ENCODE peak calls at places on chromosomes 11 and 22, in six cellular contexts. T, W, U, L, B and O are unnamed samples.

GRCh38 chr11:111944139-111944538 is 7.0 kb downstream of the DIXDC1 start:
- DNase-seq in T (no peak), W (no peak), U (no peak), L (peak), B (no peak), O (no peak)

GRCh38 chr11:120940297-120940847 is 83.5 kb upstream of the TBCEL start:
- DNase-seq in T (no peak), W (no peak), U (no peak), L (no peak), B (peak), O (no peak)

GRCh38 chr22:40620464-40621046 is 16.0 kb downstream of the MRTFA start:
- DNase-seq in T (no peak), W (no peak), U (no peak), L (no peak), B (no peak), O (no peak)

GRCh38 chr11:72072348-72072747 is 8.0 kb downstream of the NUMA1 start:
- DNase-seq in T (no peak), W (no peak), U (peak), L (peak), B (no peak), O (no peak)

GRCh38 chr11:70498171-70498571 is 99.8 kb downstream of the CTTN start:
- DNase-seq in T (no peak), W (no peak), U (no peak), L (no peak), B (no peak), O (no peak)

GRCh38 chr11:91435694-91436375 is 788.8 kb upstream of the FAT3 start:
- DNase-seq in T (no peak), W (no peak), U (no peak), L (peak), B (no peak), O (no peak)

GRCh38 chr11:2762031-2762380 is 62.2 kb upstream of the KCNQ1OT1 start:
- DNase-seq in T (no peak), W (no peak), U (no peak), L (no peak), B (no peak), O (no peak)

GRCh38 chr11:17684550-17684949 is 34.8 kb upstream of the MYOD1 start:
- DNase-seq in T (no peak), W (no peak), U (no peak), L (no peak), B (no peak), O (no peak)

GRCh38 chr22:27474711-27475547 is 326.6 kb downstream of the MN1 start:
- DNase-seq in T (peak), W (no peak), U (no peak), L (peak), B (no peak), O (no peak)

GRCh38 chr11:8288166-8288772 is 24.6 kb upstream of the LMO1 start:
- DNase-seq in T (no peak), W (no peak), U (no peak), L (no peak), B (no peak), O (no peak)

GRCh38 chr11:116396332-116396731 is 376.5 kb downstream of the BUD13 start:
- DNase-seq in T (no peak), W (no peak), U (no peak), L (no peak), B (no peak), O (no peak)